ENCODE peak calls at places on chromosomes 16 and 17, in ten cellular contexts. One of them, this sample, is unnamed.

GRCh38 chr17:44038604-44039007 is 23.8 kb upstream of the TMEM101 start:
- DNase-seq in transverse colon: no peak
- DNase-seq in cardiac muscle cell: no peak
- DNase-seq in stomach: no peak
- DNase-seq in pancreas: no peak
- DNase-seq in colonic mucosa: no peak
- DNase-seq in tibial artery: no peak
- DNase-seq in RWPE2: no peak
- DNase-seq in suprapubic skin: no peak
- DNase-seq in mucosa of descending colon: no peak
- DNase-seq in this sample: no peak

GRCh38 chr16:17836868-17837602 is 366.3 kb upstream of the XYLT1 start:
- DNase-seq in transverse colon: no peak
- DNase-seq in cardiac muscle cell: peak; percentile 10
- DNase-seq in stomach: no peak
- DNase-seq in pancreas: no peak
- DNase-seq in colonic mucosa: no peak
- DNase-seq in tibial artery: no peak
- DNase-seq in RWPE2: no peak
- DNase-seq in suprapubic skin: no peak
- DNase-seq in mucosa of descending colon: no peak
- DNase-seq in this sample: peak; percentile 80

GRCh38 chr16:668519-669171 is 713 bp downstream of the RHOT2 start:
- DNase-seq in transverse colon: no peak
- DNase-seq in cardiac muscle cell: no peak
- DNase-seq in stomach: no peak
- DNase-seq in pancreas: peak; percentile 85
- DNase-seq in colonic mucosa: no peak
- DNase-seq in tibial artery: no peak
- DNase-seq in RWPE2: no peak
- DNase-seq in suprapubic skin: no peak
- DNase-seq in mucosa of descending colon: peak; percentile 60
- DNase-seq in this sample: no peak

GRCh38 chr16:55502801-55503366 is 6.0 kb upstream of the LPCAT2 start:
- DNase-seq in transverse colon: peak; percentile 93
- DNase-seq in cardiac muscle cell: peak; percentile 98
- DNase-seq in stomach: peak; percentile 97
- DNase-seq in pancreas: peak; percentile 96
- DNase-seq in colonic mucosa: peak; percentile 96
- DNase-seq in tibial artery: peak; percentile 92
- DNase-seq in RWPE2: no peak
- DNase-seq in suprapubic skin: peak; percentile 79
- DNase-seq in mucosa of descending colon: peak; percentile 94
- DNase-seq in this sample: peak; percentile 97

GRCh38 chr16:89155184-89155679 is 16.3 kb upstream of the CDH15 start:
- DNase-seq in transverse colon: peak; percentile 64
- DNase-seq in cardiac muscle cell: peak; percentile 93
- DNase-seq in stomach: peak; percentile 59
- DNase-seq in pancreas: no peak
- DNase-seq in colonic mucosa: peak; percentile 44
- DNase-seq in tibial artery: peak; percentile 86
- DNase-seq in RWPE2: no peak
- DNase-seq in suprapubic skin: peak; percentile 79
- DNase-seq in mucosa of descending colon: peak; percentile 58
- DNase-seq in this sample: peak; percentile 29

GRCh38 chr16:85998868-85999729 is 100.1 kb downstream of the IRF8 start:
- DNase-seq in transverse colon: no peak
- DNase-seq in cardiac muscle cell: no peak
- DNase-seq in stomach: peak; percentile 10
- DNase-seq in pancreas: no peak
- DNase-seq in colonic mucosa: no peak
- DNase-seq in tibial artery: no peak
- DNase-seq in RWPE2: no peak
- DNase-seq in suprapubic skin: peak; percentile 16
- DNase-seq in mucosa of descending colon: no peak
- DNase-seq in this sample: no peak

GRCh38 chr17:43559161-43559816 is 13.1 kb upstream of the ETV4 start:
- DNase-seq in transverse colon: no peak
- DNase-seq in cardiac muscle cell: no peak
- DNase-seq in stomach: no peak
- DNase-seq in pancreas: no peak
- DNase-seq in colonic mucosa: no peak
- DNase-seq in tibial artery: no peak
- DNase-seq in RWPE2: no peak
- DNase-seq in suprapubic skin: no peak
- DNase-seq in mucosa of descending colon: no peak
- DNase-seq in this sample: no peak

GRCh38 chr16:88508376-88508867 is 55.3 kb downstream of the ZFPM1 start:
- DNase-seq in transverse colon: no peak
- DNase-seq in cardiac muscle cell: no peak
- DNase-seq in stomach: no peak
- DNase-seq in pancreas: no peak
- DNase-seq in colonic mucosa: no peak
- DNase-seq in tibial artery: no peak
- DNase-seq in RWPE2: no peak
- DNase-seq in suprapubic skin: no peak
- DNase-seq in mucosa of descending colon: no peak
- DNase-seq in this sample: no peak

GRCh38 chr17:55688057-55688456 is 34.6 kb downstream of the TMEM100 start:
- DNase-seq in transverse colon: no peak
- DNase-seq in cardiac muscle cell: no peak
- DNase-seq in stomach: no peak
- DNase-seq in pancreas: no peak
- DNase-seq in colonic mucosa: no peak
- DNase-seq in tibial artery: no peak
- DNase-seq in RWPE2: no peak
- DNase-seq in suprapubic skin: no peak
- DNase-seq in mucosa of descending colon: no peak
- DNase-seq in this sample: no peak

GRCh38 chr17:7720125-7720524 is 2.6 kb downstream of the DNAH2 start:
- DNase-seq in transverse colon: no peak
- DNase-seq in cardiac muscle cell: no peak
- DNase-seq in stomach: no peak
- DNase-seq in pancreas: no peak
- DNase-seq in colonic mucosa: no peak
- DNase-seq in tibial artery: no peak
- DNase-seq in RWPE2: no peak
- DNase-seq in suprapubic skin: no peak
- DNase-seq in mucosa of descending colon: no peak
- DNase-seq in this sample: no peak

GRCh38 chr16:87382023-87382785 is 1.4 kb downstream of the FBXO31 start:
- DNase-seq in transverse colon: peak; percentile 35
- DNase-seq in cardiac muscle cell: no peak
- DNase-seq in stomach: no peak
- DNase-seq in pancreas: no peak
- DNase-seq in colonic mucosa: peak; percentile 50
- DNase-seq in tibial artery: no peak
- DNase-seq in RWPE2: no peak
- DNase-seq in suprapubic skin: no peak
- DNase-seq in mucosa of descending colon: no peak
- DNase-seq in this sample: no peak

GRCh38 chr16:79169239-79169638 is 431.3 kb downstream of the MAF start:
- DNase-seq in transverse colon: no peak
- DNase-seq in cardiac muscle cell: no peak
- DNase-seq in stomach: no peak
- DNase-seq in pancreas: no peak
- DNase-seq in colonic mucosa: no peak
- DNase-seq in tibial artery: no peak
- DNase-seq in RWPE2: no peak
- DNase-seq in suprapubic skin: no peak
- DNase-seq in mucosa of descending colon: no peak
- DNase-seq in this sample: no peak

GRCh38 chr16:69412287-69412686 is 12.1 kb upstream of the CYB5B start:
- DNase-seq in transverse colon: no peak
- DNase-seq in cardiac muscle cell: peak; percentile 29
- DNase-seq in stomach: no peak
- DNase-seq in pancreas: no peak
- DNase-seq in colonic mucosa: peak; percentile 15
- DNase-seq in tibial artery: no peak
- DNase-seq in RWPE2: no peak
- DNase-seq in suprapubic skin: no peak
- DNase-seq in mucosa of descending colon: no peak
- DNase-seq in this sample: no peak

GRCh38 chr17:4837471-4838305 is 4.5 kb downstream of the MINK1 start:
- DNase-seq in transverse colon: no peak
- DNase-seq in cardiac muscle cell: no peak
- DNase-seq in stomach: no peak
- DNase-seq in pancreas: no peak
- DNase-seq in colonic mucosa: no peak
- DNase-seq in tibial artery: no peak
- DNase-seq in RWPE2: no peak
- DNase-seq in suprapubic skin: no peak
- DNase-seq in mucosa of descending colon: no peak
- DNase-seq in this sample: no peak

GRCh38 chr17:80185968-80186367 is 16.1 kb downstream of the CARD14 start:
- DNase-seq in transverse colon: no peak
- DNase-seq in cardiac muscle cell: no peak
- DNase-seq in stomach: no peak
- DNase-seq in pancreas: no peak
- DNase-seq in colonic mucosa: no peak
- DNase-seq in tibial artery: no peak
- DNase-seq in RWPE2: no peak
- DNase-seq in suprapubic skin: no peak
- DNase-seq in mucosa of descending colon: no peak
- DNase-seq in this sample: no peak

GRCh38 chr17:2215616-2216364 is 87.8 kb downstream of the SMG6 start:
- DNase-seq in transverse colon: peak; percentile 72
- DNase-seq in cardiac muscle cell: peak; percentile 97
- DNase-seq in stomach: peak; percentile 57
- DNase-seq in pancreas: no peak
- DNase-seq in colonic mucosa: peak; percentile 57
- DNase-seq in tibial artery: no peak
- DNase-seq in RWPE2: no peak
- DNase-seq in suprapubic skin: peak; percentile 79
- DNase-seq in mucosa of descending colon: peak; percentile 63
- DNase-seq in this sample: peak; percentile 79

GRCh38 chr16:11794991-11795886 is 1.8 kb downstream of the ZC3H7A start:
- DNase-seq in transverse colon: no peak
- DNase-seq in cardiac muscle cell: no peak
- DNase-seq in stomach: no peak
- DNase-seq in pancreas: no peak
- DNase-seq in colonic mucosa: peak; percentile 26
- DNase-seq in tibial artery: peak; percentile 51
- DNase-seq in RWPE2: no peak
- DNase-seq in suprapubic skin: peak; percentile 46
- DNase-seq in mucosa of descending colon: peak; percentile 33
- DNase-seq in this sample: no peak
- H3K4me3 ChIP-seq in transverse colon: peak overlapping the region; percentile 79
- H3K4me3 ChIP-seq in cardiac muscle cell: peak overlapping the region; percentile 82
- H3K4me3 ChIP-seq in stomach: peak overlapping the region; percentile 76
- H3K4me3 ChIP-seq in pancreas: peak overlapping the region; percentile 92
- H3K4me3 ChIP-seq in colonic mucosa: peak overlapping the region; percentile 64
- H3K4me3 ChIP-seq in tibial artery: peak overlapping the region; percentile 92
- H3K4me3 ChIP-seq in RWPE2: peak overlapping the region; percentile 90
- H3K4me3 ChIP-seq in suprapubic skin: peak overlapping the region; percentile 71
- H3K4me3 ChIP-seq in mucosa of descending colon: no peak overlapping the region
- H3K4me3 ChIP-seq in this sample: peak overlapping the region; percentile 89

GRCh38 chr16:35440875-35441274 is 1981.5 kb downstream of the TP53TG3F start:
- DNase-seq in transverse colon: no peak
- DNase-seq in cardiac muscle cell: no peak
- DNase-seq in stomach: no peak
- DNase-seq in pancreas: no peak
- DNase-seq in colonic mucosa: no peak
- DNase-seq in tibial artery: no peak
- DNase-seq in RWPE2: no peak
- DNase-seq in suprapubic skin: no peak
- DNase-seq in mucosa of descending colon: no peak
- DNase-seq in this sample: no peak
- H3K9me3 ChIP-seq in transverse colon: no peaks in the 10 kb centered on the region
- H3K9me3 ChIP-seq in cardiac muscle cell: no peaks in the 10 kb centered on the region
- H3K9me3 ChIP-seq in stomach: peaks cover 73% of the 10 kb centered on the region
- H3K9me3 ChIP-seq in pancreas: no peaks in the 10 kb centered on the region
- H3K9me3 ChIP-seq in colonic mucosa: no peaks in the 10 kb centered on the region
- H3K9me3 ChIP-seq in tibial artery: peaks cover 7% of the 10 kb centered on the region
- H3K9me3 ChIP-seq in RWPE2: peaks cover 7% of the 10 kb centered on the region
- H3K9me3 ChIP-seq in suprapubic skin: no peaks in the 10 kb centered on the region
- H3K9me3 ChIP-seq in mucosa of descending colon: peaks cover 66% of the 10 kb centered on the region
- H3K9me3 ChIP-seq in this sample: no peaks in the 10 kb centered on the region

DNA sequence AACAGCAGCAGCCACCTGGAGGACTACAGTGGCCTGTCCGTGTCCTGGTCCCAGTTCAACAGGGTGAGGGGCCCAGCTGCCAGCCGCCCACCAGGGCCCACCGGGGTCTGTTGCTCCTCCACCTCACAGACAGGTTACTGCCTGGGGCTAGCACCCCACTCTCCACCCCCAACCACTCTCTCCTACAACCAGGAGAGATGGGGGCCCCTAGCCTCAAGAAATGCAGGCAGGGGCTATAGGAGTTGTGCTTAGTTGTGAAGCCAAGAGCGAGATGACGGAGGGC is 18.0 kb downstream of the STAT5A start:
- DNase-seq in transverse colon: no peak
- DNase-seq in cardiac muscle cell: no peak
- DNase-seq in stomach: no peak
- DNase-seq in pancreas: no peak
- DNase-seq in colonic mucosa: no peak
- DNase-seq in tibial artery: no peak
- DNase-seq in RWPE2: no peak
- DNase-seq in suprapubic skin: no peak
- DNase-seq in mucosa of descending colon: no peak
- DNase-seq in this sample: no peak
- H3K36me3 ChIP-seq in transverse colon: no peaks in the 10 kb centered on the region
- H3K36me3 ChIP-seq in cardiac muscle cell: no peaks in the 10 kb centered on the region
- H3K36me3 ChIP-seq in stomach: peaks cover 99% of the 10 kb centered on the region
- H3K36me3 ChIP-seq in pancreas: peaks cover 5% of the 10 kb centered on the region
- H3K36me3 ChIP-seq in colonic mucosa: no peaks in the 10 kb centered on the region
- H3K36me3 ChIP-seq in tibial artery: peaks cover 59% of the 10 kb centered on the region
- H3K36me3 ChIP-seq in RWPE2: no peaks in the 10 kb centered on the region
- H3K36me3 ChIP-seq in suprapubic skin: peaks cover 92% of the 10 kb centered on the region
- H3K36me3 ChIP-seq in mucosa of descending colon: no peaks in the 10 kb centered on the region
- H3K36me3 ChIP-seq in this sample: peaks cover 9% of the 10 kb centered on the region

GRCh38 chr16:68015681-68016080 is at the start of gene DPEP2NB:
- DNase-seq in transverse colon: no peak
- DNase-seq in cardiac muscle cell: no peak
- DNase-seq in stomach: no peak
- DNase-seq in pancreas: no peak
- DNase-seq in colonic mucosa: no peak
- DNase-seq in tibial artery: no peak
- DNase-seq in RWPE2: no peak
- DNase-seq in suprapubic skin: no peak
- DNase-seq in mucosa of descending colon: no peak
- DNase-seq in this sample: no peak

GRCh38 chr16:68022728-68023537 is at the start of the genes DDX28 and DUS2:
- DNase-seq in transverse colon: peak; percentile 95
- DNase-seq in cardiac muscle cell: peak; percentile 95
- DNase-seq in stomach: peak; percentile 95
- DNase-seq in pancreas: peak; percentile 96
- DNase-seq in colonic mucosa: peak; percentile 96
- DNase-seq in tibial artery: peak; percentile 94
- DNase-seq in RWPE2: peak; percentile 88
- DNase-seq in suprapubic skin: peak; percentile 95
- DNase-seq in mucosa of descending colon: peak; percentile 96
- DNase-seq in this sample: peak; percentile 82

GRCh38 chr16:68019167-68019680 is 3.5 kb upstream of the DPEP2NB start:
- DNase-seq in transverse colon: no peak
- DNase-seq in cardiac muscle cell: no peak
- DNase-seq in stomach: no peak
- DNase-seq in pancreas: no peak
- DNase-seq in colonic mucosa: no peak
- DNase-seq in tibial artery: no peak
- DNase-seq in RWPE2: no peak
- DNase-seq in suprapubic skin: no peak
- DNase-seq in mucosa of descending colon: no peak
- DNase-seq in this sample: no peak

GRCh38 chr16:68022278-68022727 is 729 bp downstream of the DDX28 start:
- DNase-seq in transverse colon: no peak
- DNase-seq in cardiac muscle cell: no peak
- DNase-seq in stomach: no peak
- DNase-seq in pancreas: peak; percentile 73
- DNase-seq in colonic mucosa: no peak
- DNase-seq in tibial artery: no peak
- DNase-seq in RWPE2: no peak
- DNase-seq in suprapubic skin: no peak
- DNase-seq in mucosa of descending colon: no peak
- DNase-seq in this sample: no peak

GRCh38 chr16:68021490-68021889 is 1.5 kb downstream of the DDX28 start:
- DNase-seq in transverse colon: no peak
- DNase-seq in cardiac muscle cell: no peak
- DNase-seq in stomach: no peak
- DNase-seq in pancreas: no peak
- DNase-seq in colonic mucosa: no peak
- DNase-seq in tibial artery: no peak
- DNase-seq in RWPE2: no peak
- DNase-seq in suprapubic skin: no peak
- DNase-seq in mucosa of descending colon: no peak
- DNase-seq in this sample: no peak
- H3K4me3 ChIP-seq in transverse colon: no peak overlapping the region
- H3K4me3 ChIP-seq in cardiac muscle cell: no peak overlapping the region
- H3K4me3 ChIP-seq in stomach: no peak overlapping the region
- H3K4me3 ChIP-seq in pancreas: peak overlapping the region; percentile 100
- H3K4me3 ChIP-seq in colonic mucosa: no peak overlapping the region
- H3K4me3 ChIP-seq in tibial artery: no peak overlapping the region
- H3K4me3 ChIP-seq in RWPE2: no peak overlapping the region
- H3K4me3 ChIP-seq in suprapubic skin: peak overlapping the region; percentile 90
- H3K4me3 ChIP-seq in mucosa of descending colon: no peak overlapping the region
- H3K4me3 ChIP-seq in this sample: no peak overlapping the region

This sample was measured in MG63.